ENCODE peak calls at places on chromosome 14, in five cellular contexts. V, B, U, J and L are unnamed samples.
A peak's percentile ranks its signal among the peaks of the same experiment; 100 is the strongest.

GRCh38 chr14:73457050-73457934 is 1.1 kb downstream of the NUMB start:
- DNase-seq in U (peak; percentile 46), B (peak; percentile 14), V (no peak), J (peak; percentile 87), L (no peak)

GRCh38 chr14:64968651-64969050 is 3.5 kb downstream of the RAB15 start:
- DNase-seq in B (no peak), V (no peak), U (no peak), J (no peak), L (no peak)

GRCh38 chr14:90213099-90213748 is 43.1 kb upstream of the PSMC1 start:
- DNase-seq in J (no peak), U (no peak), B (no peak), V (no peak), L (no peak)

GRCh38 chr14:63908667-63909264 is 56.0 kb downstream of the SYNE2 start:
- DNase-seq in V (no peak), U (no peak), J (no peak), B (no peak), L (no peak)

GRCh38 chr14:67221248-67221981 is 19.8 kb upstream of the PALS1 start:
- DNase-seq in U (no peak), V (no peak), J (no peak), B (peak; percentile 23), L (no peak)

GRCh38 chr14:21098134-21098891 is at the start of gene ZNF219:
- DNase-seq in V (no peak), B (no peak), U (no peak), J (peak; percentile 90), L (peak; percentile 30)

GRCh38 chr14:68951800-68952540 is 27.1 kb downstream of the ACTN1 start:
- DNase-seq in J (peak; percentile 82), B (no peak), V (no peak), U (no peak), L (no peak)

GRCh38 chr14:80275208-80275850 is 64.0 kb upstream of the DIO2 start:
- DNase-seq in B (no peak), V (no peak), J (no peak), U (no peak), L (no peak)

GRCh38 chr14:30006695-30007094 is 79.0 kb upstream of the PRKD1 start:
- DNase-seq in V (no peak), U (no peak), J (no peak), B (no peak), L (no peak)

GRCh38 chr14:32004300-32004699 is 72.8 kb upstream of the ARHGAP5 start:
- DNase-seq in J (no peak), V (no peak), U (no peak), B (no peak), L (no peak)

GRCh38 chr14:54440037-54440436 is 1.1 kb downstream of the CNIH1 start:
- DNase-seq in V (no peak), B (no peak), J (no peak), U (no peak), L (no peak)

GRCh38 chr14:92557544-92557912 is 43.9 kb downstream of the RIN3 start:
- DNase-seq in J (peak; percentile 62), B (no peak), U (no peak), V (no peak), L (no peak)

GRCh38 chr14:102512713-102513373 is 3.3 kb upstream of the ANKRD9 start:
- DNase-seq in B (no peak), J (no peak), V (no peak), U (no peak), L (no peak)

GRCh38 chr14:52902971-52903385 is 47.9 kb downstream of the FERMT2 start:
- DNase-seq in V (no peak), B (no peak), J (no peak), U (no peak), L (no peak)

GRCh38 chr14:64806202-64806861 is 73.4 kb downstream of the SPTB start:
- DNase-seq in J (no peak), U (no peak), B (peak; percentile 28), V (no peak), L (no peak)

GRCh38 chr14:102390486-102390885 is 27.7 kb downstream of the TECPR2 start:
- DNase-seq in V (no peak), B (no peak), J (peak; percentile 51), U (no peak), L (no peak)

GRCh38 chr14:70061108-70061507 is 127.6 kb downstream of the SLC8A3 start:
- DNase-seq in V (no peak), J (no peak), B (no peak), U (no peak), L (no peak)

GRCh38 chr14:81435578-81436295 is 35.6 kb upstream of the STON2 start:
- DNase-seq in U (peak; percentile 42), B (no peak), J (no peak), V (no peak), L (peak; percentile 65)

GRCh38 chr14:96351986-96352385 is 11.2 kb downstream of the ATG2B start:
- DNase-seq in V (no peak), J (no peak), U (no peak), B (no peak), L (no peak)

GRCh38 chr14:36198378-36198777 is 21.9 kb upstream of the PTCSC3 start:
- DNase-seq in J (no peak), B (no peak), V (no peak), U (no peak), L (no peak)